ENCODE peak calls at places on chromosome 21, in four cellular contexts. One of them, this sample, is unnamed.

GRCh38 chr21:33236013-33236686 is 6.4 kb downstream of the IFNAR2 start:
- DNase-seq in GM12878: no peak
- DNase-seq in HepG2: no peak
- DNase-seq in K562: no peak
- DNase-seq in this sample: no peak

GRCh38 chr21:16709866-16710550 is 802.8 kb upstream of the CXADR start:
- DNase-seq in HepG2: peak
- DNase-seq in GM12878: no peak
- DNase-seq in K562: no peak
- DNase-seq in this sample: no peak

GRCh38 chr21:40681164-40681859 is 165.6 kb downstream of the DSCAM start:
- DNase-seq in GM12878: no peak
- DNase-seq in K562: no peak
- DNase-seq in HepG2: no peak
- DNase-seq in this sample: no peak

GRCh38 chr21:43654806-43655489 is 4.3 kb downstream of the HSF2BP start:
- DNase-seq in GM12878: no peak
- DNase-seq in HepG2: no peak
- DNase-seq in K562: no peak
- DNase-seq in this sample: no peak

GRCh38 chr21:18801468-18801867 is 397.9 kb upstream of the TMPRSS15 start:
- DNase-seq in K562: no peak
- DNase-seq in GM12878: no peak
- DNase-seq in HepG2: no peak
- DNase-seq in this sample: no peak

GRCh38 chr21:44428281-44428942 is 26.9 kb upstream of the LRRC3 start:
- DNase-seq in K562: peak
- DNase-seq in HepG2: peak
- DNase-seq in GM12878: no peak
- DNase-seq in this sample: peak

GRCh38 chr21:33325222-33326067 is 675 bp downstream of the IFNAR1 start:
- DNase-seq in GM12878: no peak
- DNase-seq in HepG2: peak
- DNase-seq in K562: peak
- DNase-seq in this sample: peak

GRCh38 chr21:15276243-15276642 is 211.4 kb upstream of the NRIP1 start:
- DNase-seq in GM12878: no peak
- DNase-seq in K562: no peak
- DNase-seq in HepG2: no peak
- DNase-seq in this sample: no peak

GRCh38 chr21:43933680-43934079 is 68.7 kb downstream of the AGPAT3 start:
- DNase-seq in HepG2: no peak
- DNase-seq in GM12878: no peak
- DNase-seq in K562: no peak
- DNase-seq in this sample: no peak

GRCh38 chr21:42775123-42775522 is 104.2 kb downstream of the WDR4 start:
- DNase-seq in HepG2: no peak
- DNase-seq in GM12878: no peak
- DNase-seq in K562: no peak
- DNase-seq in this sample: no peak

DNA sequence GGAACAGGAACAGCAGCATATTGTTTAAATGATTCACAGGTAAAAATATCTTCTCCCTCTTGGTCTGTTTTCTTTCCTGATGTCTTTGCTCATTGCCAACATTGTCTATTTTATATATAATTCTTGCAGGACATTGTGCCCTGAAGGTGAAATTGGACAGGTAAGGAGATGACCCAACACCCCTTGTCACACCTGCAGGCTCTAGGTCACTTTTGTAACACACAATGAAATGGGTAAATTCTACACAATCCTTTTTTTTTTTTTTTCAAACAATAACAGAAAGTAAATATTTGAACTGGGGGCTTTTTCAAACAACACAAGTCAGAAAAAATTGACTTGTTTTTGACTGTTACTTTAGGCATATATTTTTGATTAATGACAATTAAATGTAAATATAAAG is 62.9 kb upstream of the ERG start:
- DNase-seq in GM12878: no peak
- DNase-seq in HepG2: no peak
- DNase-seq in K562: no peak
- DNase-seq in this sample: no peak
- TF ChIP-seq SP1 in GM12878: no peak
- TF ChIP-seq SP1 in HepG2: no peak
- TF ChIP-seq SP1 in K562: no peak
- TF ChIP-seq SP1 in this sample: no peak

GRCh38 chr21:25161571-25161970 is 445.7 kb downstream of the MRPL39 start:
- DNase-seq in HepG2: no peak
- DNase-seq in K562: no peak
- DNase-seq in GM12878: no peak
- DNase-seq in this sample: no peak
- TF ChIP-seq TARDBP in HepG2: no peak
- TF ChIP-seq TARDBP in K562: no peak
- TF ChIP-seq TARDBP in GM12878: no peak
- TF ChIP-seq TARDBP in this sample: no peak

DNA sequence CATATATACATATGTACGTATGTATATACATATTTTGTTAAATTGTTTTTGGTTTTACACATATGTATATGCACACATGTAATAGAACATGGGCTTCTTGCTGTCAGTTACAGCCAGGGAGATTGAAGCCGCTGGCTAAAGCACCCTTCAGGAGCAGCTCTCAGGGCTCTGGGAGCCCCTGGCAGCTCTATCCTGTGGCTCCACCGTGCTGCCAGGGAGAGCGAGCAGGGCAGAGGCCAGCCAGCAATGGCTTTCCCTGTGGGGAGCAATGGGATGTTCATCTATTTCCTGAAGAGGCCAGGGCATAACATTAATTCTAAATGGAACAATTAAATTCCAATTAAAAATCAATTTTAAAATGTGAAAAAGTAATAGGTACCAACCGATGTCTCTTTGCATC is 102.9 kb downstream of the PSMG1 start:
- DNase-seq in GM12878: no peak
- DNase-seq in HepG2: no peak
- DNase-seq in K562: no peak
- DNase-seq in this sample: no peak
- TF ChIP-seq FOXM1 in GM12878: no peak
- TF ChIP-seq FOXM1 in HepG2: no peak
- TF ChIP-seq FOXM1 in K562: no peak
- TF ChIP-seq FOXM1 in this sample: no peak

DNA sequence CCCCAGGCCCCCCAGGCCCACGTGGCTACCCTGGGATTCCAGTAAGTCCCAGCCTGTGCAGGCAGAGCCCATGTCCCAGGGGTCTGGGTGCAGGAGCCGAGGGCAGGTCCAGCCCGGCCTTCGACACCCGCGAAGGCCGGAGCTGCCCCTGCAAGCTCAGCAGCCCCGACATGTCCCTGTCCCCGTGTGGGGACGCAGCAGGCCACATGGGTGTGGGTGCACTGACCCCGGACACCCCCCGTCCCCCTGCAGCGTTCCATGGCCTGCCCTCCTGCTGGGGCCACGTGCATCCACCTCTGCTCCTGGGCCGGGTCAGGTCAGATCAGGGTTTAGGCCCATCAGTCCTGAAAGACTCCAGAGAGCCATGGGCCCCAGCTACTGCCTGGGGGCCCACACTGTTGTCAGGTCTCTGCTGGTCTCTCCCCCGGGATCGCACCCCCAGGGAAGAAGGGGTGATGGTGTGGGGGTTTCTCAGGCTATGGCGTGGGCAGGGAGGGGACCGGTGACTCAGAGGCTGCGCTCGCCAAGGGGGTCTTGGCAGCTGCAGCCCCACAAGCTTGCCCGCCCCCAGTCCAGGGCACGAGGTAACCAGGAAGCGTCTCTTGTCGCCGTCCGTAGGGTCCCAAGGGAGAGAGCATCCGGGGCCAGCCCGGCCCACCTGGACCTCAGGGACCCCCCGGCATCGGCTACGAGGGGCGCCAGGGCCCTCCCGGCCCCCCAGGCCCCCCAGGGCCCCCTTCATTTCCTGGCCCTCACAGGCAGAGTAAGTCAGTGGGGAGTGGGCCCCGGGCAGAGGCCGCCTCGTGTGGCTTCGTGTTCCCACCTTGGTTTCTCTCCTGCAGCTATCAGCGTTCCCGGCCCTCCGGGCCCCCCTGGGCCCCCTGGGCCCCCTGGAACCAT is 37.5 kb downstream of the SLC19A1 start:
- DNase-seq in HepG2: no peak
- DNase-seq in K562: no peak
- DNase-seq in GM12878: no peak
- DNase-seq in this sample: no peak
- TF ChIP-seq SP1 in HepG2: no peak
- TF ChIP-seq SP1 in K562: no peak
- TF ChIP-seq SP1 in GM12878: no peak
- TF ChIP-seq SP1 in this sample: no peak

DNA sequence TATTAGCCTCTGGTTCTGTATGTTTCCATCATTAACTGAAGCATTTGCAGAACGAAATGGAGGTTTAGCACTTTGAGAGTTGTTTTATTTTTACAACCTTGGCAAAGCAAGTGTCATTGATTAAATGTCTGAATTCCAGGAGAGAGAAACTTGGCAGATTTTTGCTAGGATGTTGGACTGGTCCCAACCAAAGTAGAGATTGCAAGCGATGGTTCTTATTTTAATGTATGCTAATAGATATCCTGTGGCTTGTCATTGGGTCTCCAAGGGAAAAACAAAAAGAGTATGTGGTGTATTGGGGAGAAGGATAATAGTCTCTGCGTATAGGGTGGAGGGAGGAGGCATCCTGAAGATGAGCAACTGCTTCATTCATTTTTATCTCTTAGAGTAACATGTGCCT is 457.2 kb upstream of the RUNX1 start:
- DNase-seq in HepG2: no peak
- DNase-seq in GM12878: no peak
- DNase-seq in K562: no peak
- DNase-seq in this sample: no peak
- TF ChIP-seq TARDBP in HepG2: no peak
- TF ChIP-seq TARDBP in GM12878: no peak
- TF ChIP-seq TARDBP in K562: no peak
- TF ChIP-seq TARDBP in this sample: no peak

GRCh38 chr21:21007606-21008005 is 9.4 kb downstream of the NCAM2 start:
- DNase-seq in HepG2: no peak
- DNase-seq in K562: no peak
- DNase-seq in GM12878: no peak
- DNase-seq in this sample: no peak
- TF ChIP-seq FOXM1 in HepG2: no peak
- TF ChIP-seq FOXM1 in K562: no peak
- TF ChIP-seq FOXM1 in GM12878: no peak
- TF ChIP-seq FOXM1 in this sample: no peak

GRCh38 chr21:35641271-35642016 is 418.9 kb downstream of the SETD4 start:
- DNase-seq in GM12878: no peak
- DNase-seq in HepG2: no peak
- DNase-seq in K562: no peak
- DNase-seq in this sample: no peak
- TF ChIP-seq SP1 in GM12878: no peak
- TF ChIP-seq SP1 in HepG2: no peak
- TF ChIP-seq SP1 in K562: no peak
- TF ChIP-seq SP1 in this sample: no peak